ENCODE peak calls at places on chromosomes 11 and 22, in four cellular contexts. A, B, I and O are unnamed samples.

GRCh38 chr11:12602421-12602820 is 71.8 kb upstream of the TEAD1 start:
- DNase-seq in A (peak), B (no peak), I (no peak), O (no peak)

GRCh38 chr11:47918882-47919495 is 61.4 kb upstream of the PTPRJ start:
- DNase-seq in A (peak), B (no peak), I (no peak), O (peak)

GRCh38 chr22:17549183-17549582 is 14.1 kb upstream of the SLC25A18 start:
- DNase-seq in A (no peak), B (no peak), I (no peak), O (no peak)

GRCh38 chr22:24434472-24435322 is 7.3 kb downstream of the ADORA2A start:
- DNase-seq in A (peak), B (no peak), I (peak), O (peak)

GRCh38 chr11:76791861-76792260 is 8.7 kb downstream of the TSKU start:
- DNase-seq in A (peak), B (no peak), I (no peak), O (peak)

GRCh38 chr11:96079691-96080090 is 155.8 kb upstream of the MTMR2 start:
- DNase-seq in A (no peak), B (no peak), I (no peak), O (no peak)

GRCh38 chr11:17221968-17222367 is 14.2 kb upstream of the PIK3C2A start:
- DNase-seq in A (peak), B (no peak), I (no peak), O (peak)

GRCh38 chr11:10418950-10419310 is 36.1 kb upstream of the AMPD3 start:
- DNase-seq in A (no peak), B (no peak), I (no peak), O (no peak)

GRCh38 chr11:115190196-115190595 is 314.0 kb downstream of the CADM1 start:
- DNase-seq in A (no peak), B (no peak), I (no peak), O (no peak)

GRCh38 chr11:86108146-86108545 is 39.3 kb upstream of the PICALM start:
- DNase-seq in A (no peak), B (no peak), I (no peak), O (no peak)

GRCh38 chr11:11081273-11081672 is 223.4 kb upstream of the ZBED5 start:
- DNase-seq in A (no peak), B (no peak), I (no peak), O (no peak)

GRCh38 chr11:66559141-66559861 is 9.1 kb downstream of the CTSF start:
- DNase-seq in A (peak), B (no peak), I (no peak), O (no peak)

GRCh38 chr22:47176573-47177333 is 414.3 kb downstream of the TBC1D22A start:
- DNase-seq in A (no peak), B (no peak), I (peak), O (no peak)

GRCh38 chr11:117663389-117663788 is 133.6 kb downstream of the DSCAML1 start:
- DNase-seq in A (no peak), B (no peak), I (no peak), O (no peak)

GRCh38 chr11:107882095-107882820 is 23.7 kb upstream of the SLC35F2 start:
- DNase-seq in A (no peak), B (no peak), I (no peak), O (no peak)

GRCh38 chr11:113874920-113875413 is 405 bp downstream of the USP28 start:
- DNase-seq in A (peak), B (no peak), I (no peak), O (peak)

GRCh38 chr11:76793391-76793811 is 10.2 kb downstream of the TSKU start:
- DNase-seq in A (no peak), B (no peak), I (no peak), O (no peak)

GRCh38 chr11:100752371-100753073 is 65.4 kb downstream of the ARHGAP42 start:
- DNase-seq in A (no peak), B (no peak), I (no peak), O (no peak)

GRCh38 chr11:61195710-61196109 is 7.6 kb upstream of the PGA3 start:
- DNase-seq in A (no peak), B (no peak), I (no peak), O (no peak)

GRCh38 chr22:40348025-40348658 is 1.8 kb downstream of the ADSL start:
- DNase-seq in A (peak), B (no peak), I (no peak), O (peak)

GRCh38 chr22:16933274-16933923 is 74.6 kb downstream of the GAB4 start:
- DNase-seq in A (no peak), B (no peak), I (no peak), O (no peak)

GRCh38 chr11:71251761-71252433 is 480 bp downstream of the SHANK2 start:
- DNase-seq in A (no peak), B (no peak), I (no peak), O (no peak)
- H3K4me3 ChIP-seq in A (peak), B (peak), I (peak), O (peak)

GRCh38 chr11:62879554-62879953 is 1.1 kb upstream of the SLC3A2 start:
- DNase-seq in A (peak), B (no peak), I (peak), O (peak)
- H3K4me3 ChIP-seq in A (peak), B (no peak), I (peak), O (peak)

GRCh38 chr11:36945384-36945783 is 347.3 kb upstream of the RAG2 start:
- DNase-seq in A (peak), B (no peak), I (no peak), O (peak)
- H3K4me3 ChIP-seq in A (no peak), B (no peak), I (no peak), O (no peak)

GRCh38 chr22:26952654-26953379 is 295.4 kb downstream of the MIAT start:
- DNase-seq in A (no peak), B (no peak), I (no peak), O (no peak)
- H3K4me3 ChIP-seq in A (no peak), B (no peak), I (no peak), O (no peak)

DNA sequence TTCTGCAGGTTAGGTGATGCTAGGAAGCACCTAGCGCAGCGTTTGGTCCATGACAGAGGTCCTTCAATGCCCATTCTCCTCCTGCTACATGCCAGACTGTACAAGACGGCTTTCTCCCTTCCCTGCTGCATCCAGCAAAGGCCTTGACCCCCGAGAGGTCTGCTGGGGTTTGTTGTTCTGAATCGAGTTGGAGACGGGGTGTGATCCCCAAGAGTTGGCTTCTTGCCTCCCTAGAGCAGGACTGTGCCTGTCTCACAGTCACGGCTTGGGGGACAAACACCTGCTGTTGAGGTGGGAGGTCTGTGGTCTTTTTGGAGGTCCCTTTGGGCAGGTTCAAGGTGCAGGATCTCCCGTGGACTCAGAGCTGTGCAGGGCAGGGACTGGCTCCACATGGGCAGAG is 352.3 kb upstream of the B3GAT1 start:
- DNase-seq in A (no peak), B (no peak), I (no peak), O (no peak)
- H3K4me3 ChIP-seq in A (no peak), B (no peak), I (no peak), O (no peak)

GRCh38 chr22:19760652-19761002 is at the start of gene TBX1:
- DNase-seq in A (no peak), B (no peak), I (no peak), O (no peak)

GRCh38 chr22:19759994-19760651 is 455 bp upstream of the TBX1 start:
- DNase-seq in A (no peak), B (no peak), I (no peak), O (no peak)

GRCh38 chr22:19762315-19763140 is 1.9 kb downstream of the TBX1 start:
- DNase-seq in A (no peak), B (no peak), I (no peak), O (no peak)

GRCh38 chr22:19761022-19761499 is 483 bp downstream of the TBX1 start:
- DNase-seq in A (no peak), B (no peak), I (no peak), O (no peak)

DNA sequence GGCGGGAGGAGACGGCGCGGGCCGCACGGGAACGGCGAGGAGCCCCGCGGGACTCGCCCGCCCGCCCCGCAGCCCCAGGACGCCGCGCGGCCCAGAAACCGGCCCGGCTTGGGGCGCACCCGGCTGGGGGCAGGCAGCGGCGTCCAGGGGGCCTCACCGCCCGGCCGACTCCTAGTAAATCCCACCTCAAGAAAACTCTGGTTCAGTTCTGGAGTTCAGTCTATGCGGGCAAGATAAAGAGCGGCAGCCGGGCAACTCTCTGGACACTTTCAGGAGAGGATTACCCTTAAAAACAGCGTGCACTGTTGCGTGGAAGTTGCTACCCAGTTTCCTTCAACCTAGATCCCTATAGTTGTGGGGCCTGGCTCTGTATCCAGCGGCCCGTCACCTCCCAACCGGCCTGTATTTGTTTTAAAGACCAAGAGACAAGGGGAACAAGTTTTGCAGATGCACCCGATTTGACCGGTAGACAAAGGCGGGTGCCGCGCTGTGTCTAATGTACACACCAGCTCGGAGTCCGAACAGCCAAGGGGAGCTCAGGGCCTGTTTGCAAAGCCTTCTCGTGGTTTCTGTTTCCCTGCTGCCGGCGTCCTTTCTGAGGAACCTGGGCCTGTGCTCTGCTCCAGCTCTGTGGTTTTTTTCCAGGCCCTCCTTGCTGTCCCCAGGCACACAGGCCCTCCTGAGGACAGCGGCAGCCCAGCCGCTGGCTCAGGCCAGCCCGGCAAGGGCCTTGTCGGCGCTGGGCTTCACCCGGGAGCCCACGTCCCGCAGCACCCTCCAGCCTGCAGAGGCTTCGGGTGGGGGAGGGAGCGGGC is 1.1 kb downstream of the TBX1 start:
- DNase-seq in A (no peak), B (no peak), I (no peak), O (no peak)
- H3K4me3 ChIP-seq in A (no peak), B (no peak), I (peak), O (no peak)

DNA sequence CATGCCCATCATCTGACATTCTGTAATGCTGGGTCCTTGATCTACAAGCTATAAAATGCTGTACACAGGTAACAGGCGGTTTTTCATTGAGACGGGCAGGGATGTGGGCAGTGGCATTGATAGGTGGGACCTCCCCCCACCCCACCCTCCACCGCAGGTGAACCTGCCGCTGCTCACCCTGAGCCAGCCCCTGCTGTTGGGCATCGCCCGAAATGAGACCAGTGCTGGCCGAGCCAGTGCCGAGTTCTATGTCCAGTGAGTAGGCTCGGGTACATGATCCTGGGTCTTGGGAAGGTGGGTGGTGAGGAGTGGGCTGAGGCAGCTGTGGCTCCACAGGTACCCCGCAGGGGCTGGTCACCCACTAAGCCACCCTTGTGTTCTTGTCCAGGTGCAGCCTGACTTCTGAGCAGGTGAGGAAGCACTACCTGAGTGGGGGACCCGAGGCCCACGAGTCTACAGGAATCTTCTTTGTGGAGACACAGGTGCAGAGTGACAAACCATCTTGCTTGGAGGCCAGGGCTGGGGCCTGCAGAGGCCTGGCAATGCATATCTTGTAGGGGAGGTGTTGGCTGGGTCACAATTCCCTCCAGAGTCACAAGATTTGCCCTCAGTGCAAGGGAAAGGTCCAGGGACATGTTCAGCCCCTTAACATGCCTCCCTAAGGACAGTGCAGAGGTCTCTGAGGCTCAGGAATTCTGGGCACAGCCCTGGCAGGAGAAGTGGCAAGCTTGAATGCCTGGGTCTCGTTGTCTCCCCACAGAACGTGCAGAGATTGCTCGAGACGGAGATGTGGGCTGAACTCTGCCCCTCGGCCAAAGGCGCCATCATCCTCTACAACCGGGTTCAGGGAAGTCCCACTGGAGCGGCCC is 1.0 kb upstream of the DNAJC4 start:
- DNase-seq in A (no peak), B (no peak), I (no peak), O (no peak)
- H3K4me3 ChIP-seq in A (no peak), B (no peak), I (peak), O (no peak)

GRCh38 chr11:69157156-69157821 is 1.6 kb downstream of the SMIM38 start:
- DNase-seq in A (peak), B (no peak), I (peak), O (peak)
- H3K4me3 ChIP-seq in A (no peak), B (no peak), I (peak), O (peak)

DNA sequence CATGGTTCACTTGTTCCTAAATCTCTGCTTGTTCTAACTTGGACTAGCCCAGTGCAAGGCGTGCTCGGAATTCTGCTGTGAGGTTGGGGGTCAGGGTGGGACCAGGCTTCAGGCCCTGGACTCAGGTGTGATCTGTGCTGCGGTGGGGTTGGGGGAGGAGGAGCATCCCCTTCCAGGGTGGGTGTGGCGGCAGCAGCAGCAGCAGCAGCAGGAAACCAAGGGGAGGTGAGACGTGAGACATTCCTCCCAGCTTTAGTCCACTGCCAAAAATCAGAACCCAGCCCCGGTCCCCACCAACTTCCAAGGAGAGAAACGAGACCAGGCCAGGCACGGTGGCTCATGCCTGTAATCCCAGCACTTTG is 31.8 kb downstream of the A4GALT start:
- DNase-seq in A (no peak), B (no peak), I (peak), O (no peak)
- H3K4me3 ChIP-seq in A (no peak), B (no peak), I (no peak), O (no peak)